ENCODE peak calls at places on chromosomes 5 and 9, in five cellular contexts. One of them, this sample, is unnamed.

GRCh38 chr9:137880160-137880975 is 2.8 kb downstream of the CACNA1B start:
- DNase-seq in non-pigmented ciliary epithelial cell: no peak
- DNase-seq in iPS-NIHi11: no peak
- DNase-seq in GM20000: no peak
- DNase-seq in GM12892: no peak
- DNase-seq in this sample: no peak

GRCh38 chr9:101477214-101477613 is 41.6 kb upstream of the ALDOB start:
- DNase-seq in non-pigmented ciliary epithelial cell: no peak
- DNase-seq in iPS-NIHi11: no peak
- DNase-seq in GM20000: no peak
- DNase-seq in GM12892: no peak
- DNase-seq in this sample: no peak

GRCh38 chr9:120652902-120653301 is 61.4 kb downstream of the MEGF9 start:
- DNase-seq in non-pigmented ciliary epithelial cell: no peak
- DNase-seq in iPS-NIHi11: no peak
- DNase-seq in GM20000: no peak
- DNase-seq in GM12892: no peak
- DNase-seq in this sample: no peak

GRCh38 chr5:139693676-139694364 is 45.7 kb downstream of the CXXC5 start:
- DNase-seq in non-pigmented ciliary epithelial cell: no peak
- DNase-seq in iPS-NIHi11: no peak
- DNase-seq in GM20000: no peak
- DNase-seq in GM12892: no peak
- DNase-seq in this sample: no peak

GRCh38 chr9:107260437-107261081 is 22.5 kb upstream of the RAD23B start:
- DNase-seq in non-pigmented ciliary epithelial cell: no peak
- DNase-seq in iPS-NIHi11: no peak
- DNase-seq in GM20000: peak; percentile 88
- DNase-seq in GM12892: no peak
- DNase-seq in this sample: peak; percentile 22

GRCh38 chr9:36401897-36402480 is 1.9 kb upstream of the RNF38 start:
- DNase-seq in non-pigmented ciliary epithelial cell: no peak
- DNase-seq in iPS-NIHi11: no peak
- DNase-seq in GM20000: no peak
- DNase-seq in GM12892: no peak
- DNase-seq in this sample: no peak

GRCh38 chr5:2727620-2728019 is 23.9 kb downstream of the IRX2 start:
- DNase-seq in non-pigmented ciliary epithelial cell: no peak
- DNase-seq in iPS-NIHi11: no peak
- DNase-seq in GM20000: no peak
- DNase-seq in GM12892: no peak
- DNase-seq in this sample: no peak

GRCh38 chr9:96450613-96451544 is 910 bp downstream of the HABP4 start:
- DNase-seq in non-pigmented ciliary epithelial cell: no peak
- DNase-seq in iPS-NIHi11: peak; percentile 33
- DNase-seq in GM20000: peak; percentile 44
- DNase-seq in GM12892: peak; percentile 24
- DNase-seq in this sample: no peak

GRCh38 chr5:58258984-58259684 is 200.8 kb downstream of the PLK2 start:
- DNase-seq in non-pigmented ciliary epithelial cell: no peak
- DNase-seq in iPS-NIHi11: no peak
- DNase-seq in GM20000: no peak
- DNase-seq in GM12892: no peak
- DNase-seq in this sample: no peak

GRCh38 chr9:134231767-134232166 is 67.4 kb upstream of the RNU6ATAC start:
- DNase-seq in non-pigmented ciliary epithelial cell: no peak
- DNase-seq in iPS-NIHi11: no peak
- DNase-seq in GM20000: no peak
- DNase-seq in GM12892: no peak
- DNase-seq in this sample: no peak

GRCh38 chr5:120465281-120465961 is 1.3 kb downstream of the PRR16 start:
- DNase-seq in non-pigmented ciliary epithelial cell: no peak
- DNase-seq in iPS-NIHi11: peak; percentile 51
- DNase-seq in GM20000: no peak
- DNase-seq in GM12892: no peak
- DNase-seq in this sample: no peak

GRCh38 chr5:115601709-115602584 is at the start of gene TICAM2:
- DNase-seq in non-pigmented ciliary epithelial cell: no peak
- DNase-seq in iPS-NIHi11: peak; percentile 86
- DNase-seq in GM20000: peak; percentile 90
- DNase-seq in GM12892: peak; percentile 62
- DNase-seq in this sample: no peak

GRCh38 chr5:142839711-142840441 is 69.7 kb downstream of the ARHGAP26 start:
- DNase-seq in non-pigmented ciliary epithelial cell: no peak
- DNase-seq in iPS-NIHi11: no peak
- DNase-seq in GM20000: no peak
- DNase-seq in GM12892: no peak
- DNase-seq in this sample: no peak

GRCh38 chr5:150142800-150143724 is 12.6 kb downstream of the PDGFRB start:
- DNase-seq in non-pigmented ciliary epithelial cell: peak; percentile 86
- DNase-seq in iPS-NIHi11: no peak
- DNase-seq in GM20000: no peak
- DNase-seq in GM12892: no peak
- DNase-seq in this sample: no peak

GRCh38 chr5:93850311-93850710 is 108.9 kb upstream of the POU5F2 start:
- DNase-seq in non-pigmented ciliary epithelial cell: no peak
- DNase-seq in iPS-NIHi11: no peak
- DNase-seq in GM20000: no peak
- DNase-seq in GM12892: no peak
- DNase-seq in this sample: no peak

GRCh38 chr5:135271533-135272310 is 127.3 kb downstream of the MACROH2A1 start:
- DNase-seq in non-pigmented ciliary epithelial cell: no peak
- DNase-seq in iPS-NIHi11: no peak
- DNase-seq in GM20000: no peak
- DNase-seq in GM12892: no peak
- DNase-seq in this sample: peak; percentile 26

GRCh38 chr9:127520941-127521918 is 69.9 kb downstream of the LRSAM1 start:
- DNase-seq in non-pigmented ciliary epithelial cell: peak; percentile 49
- DNase-seq in iPS-NIHi11: peak; percentile 67
- DNase-seq in GM20000: no peak
- DNase-seq in GM12892: no peak
- DNase-seq in this sample: no peak

GRCh38 chr9:23663946-23664345 is 162.1 kb downstream of the ELAVL2 start:
- DNase-seq in non-pigmented ciliary epithelial cell: no peak
- DNase-seq in iPS-NIHi11: no peak
- DNase-seq in GM20000: no peak
- DNase-seq in GM12892: no peak
- DNase-seq in this sample: no peak

GRCh38 chr5:1479581-1480188 is 34.4 kb upstream of the SLC6A3 start:
- DNase-seq in non-pigmented ciliary epithelial cell: no peak
- DNase-seq in iPS-NIHi11: peak; percentile 88
- DNase-seq in GM20000: peak; percentile 78
- DNase-seq in GM12892: peak; percentile 71
- DNase-seq in this sample: no peak

GRCh38 chr9:112175796-112176315 is 759 bp upstream of the SUSD1 start:
- DNase-seq in non-pigmented ciliary epithelial cell: no peak
- DNase-seq in iPS-NIHi11: peak; percentile 46
- DNase-seq in GM20000: peak; percentile 21
- DNase-seq in GM12892: no peak
- DNase-seq in this sample: no peak

GRCh38 chr5:61298580-61298979 is 33.5 kb upstream of the ZSWIM6 start:
- DNase-seq in non-pigmented ciliary epithelial cell: no peak
- DNase-seq in iPS-NIHi11: no peak
- DNase-seq in GM20000: no peak
- DNase-seq in GM12892: no peak
- DNase-seq in this sample: no peak

GRCh38 chr5:68482199-68482598 is 266.6 kb downstream of the PIK3R1 start:
- DNase-seq in non-pigmented ciliary epithelial cell: no peak
- DNase-seq in iPS-NIHi11: no peak
- DNase-seq in GM20000: no peak
- DNase-seq in GM12892: no peak
- DNase-seq in this sample: no peak

GRCh38 chr5:72138943-72139467 is 31.7 kb downstream of the MAP1B start:
- DNase-seq in non-pigmented ciliary epithelial cell: peak; percentile 93
- DNase-seq in iPS-NIHi11: no peak
- DNase-seq in GM20000: no peak
- DNase-seq in GM12892: no peak
- DNase-seq in this sample: no peak

GRCh38 chr9:136784249-136784996 is 6.7 kb upstream of the TMEM141 start:
- DNase-seq in non-pigmented ciliary epithelial cell: no peak
- DNase-seq in iPS-NIHi11: peak; percentile 31
- DNase-seq in GM20000: peak; percentile 34
- DNase-seq in GM12892: no peak
- DNase-seq in this sample: no peak

GRCh38 chr5:66617991-66618768 is 22.0 kb downstream of the MAST4 start:
- DNase-seq in non-pigmented ciliary epithelial cell: no peak
- DNase-seq in iPS-NIHi11: no peak
- DNase-seq in GM20000: no peak
- DNase-seq in GM12892: no peak
- DNase-seq in this sample: no peak

GRCh38 chr5:136066705-136067271 is 38.0 kb downstream of the TGFBI start:
- DNase-seq in non-pigmented ciliary epithelial cell: no peak
- DNase-seq in iPS-NIHi11: no peak
- DNase-seq in GM20000: no peak
- DNase-seq in GM12892: no peak
- DNase-seq in this sample: no peak

This sample was measured in NCI-H1436.